ENCODE peak calls at places on chromosomes 5 and 9, in ten cellular contexts. One of them, this sample, is unnamed.

GRCh38 chr5:43152946-43153345 is 32.2 kb downstream of the ZNF131 start:
- DNase-seq in ACHN: no peak
- DNase-seq in bronchial epithelial cell: no peak
- DNase-seq in H7: no peak
- DNase-seq in endothelial cell: no peak
- DNase-seq in ELF-1: no peak
- DNase-seq in NCI-H1417: no peak
- DNase-seq in tibial artery: no peak
- DNase-seq in fibroblast of mammary gland: peak
- DNase-seq in HEK293T: no peak
- DNase-seq in this sample: no peak

GRCh38 chr9:86741311-86742215 is 205.7 kb downstream of the GAS1 start:
- DNase-seq in tibial artery: no peak
- DNase-seq in H7: no peak
- DNase-seq in NCI-H1417: no peak
- DNase-seq in endothelial cell: no peak
- DNase-seq in fibroblast of mammary gland: peak
- DNase-seq in ELF-1: peak
- DNase-seq in HEK293T: peak
- DNase-seq in ACHN: no peak
- DNase-seq in bronchial epithelial cell: peak
- DNase-seq in this sample: no peak

GRCh38 chr5:120466337-120467006 is 2.4 kb downstream of the PRR16 start:
- DNase-seq in fibroblast of mammary gland: no peak
- DNase-seq in ACHN: no peak
- DNase-seq in endothelial cell: no peak
- DNase-seq in HEK293T: no peak
- DNase-seq in H7: no peak
- DNase-seq in NCI-H1417: no peak
- DNase-seq in bronchial epithelial cell: no peak
- DNase-seq in tibial artery: no peak
- DNase-seq in ELF-1: no peak
- DNase-seq in this sample: no peak

GRCh38 chr5:163815240-163815791 is 309.9 kb downstream of the MAT2B start:
- DNase-seq in endothelial cell: no peak
- DNase-seq in H7: no peak
- DNase-seq in ELF-1: no peak
- DNase-seq in fibroblast of mammary gland: no peak
- DNase-seq in ACHN: no peak
- DNase-seq in bronchial epithelial cell: no peak
- DNase-seq in tibial artery: no peak
- DNase-seq in HEK293T: no peak
- DNase-seq in NCI-H1417: no peak
- DNase-seq in this sample: no peak

GRCh38 chr5:1550287-1551076 is 26.7 kb upstream of the LPCAT1 start:
- DNase-seq in fibroblast of mammary gland: no peak
- DNase-seq in ELF-1: peak
- DNase-seq in endothelial cell: no peak
- DNase-seq in ACHN: no peak
- DNase-seq in HEK293T: no peak
- DNase-seq in NCI-H1417: no peak
- DNase-seq in bronchial epithelial cell: no peak
- DNase-seq in H7: no peak
- DNase-seq in tibial artery: no peak
- DNase-seq in this sample: no peak

GRCh38 chr5:120447706-120448239 is 16.3 kb upstream of the PRR16 start:
- DNase-seq in H7: no peak
- DNase-seq in fibroblast of mammary gland: peak
- DNase-seq in endothelial cell: no peak
- DNase-seq in ACHN: peak
- DNase-seq in ELF-1: no peak
- DNase-seq in HEK293T: no peak
- DNase-seq in bronchial epithelial cell: peak
- DNase-seq in tibial artery: no peak
- DNase-seq in NCI-H1417: no peak
- DNase-seq in this sample: no peak

GRCh38 chr5:55159763-55160492 is at the start of gene GPX8:
- DNase-seq in endothelial cell: peak
- DNase-seq in ACHN: peak
- DNase-seq in H7: peak
- DNase-seq in tibial artery: no peak
- DNase-seq in bronchial epithelial cell: peak
- DNase-seq in ELF-1: peak
- DNase-seq in fibroblast of mammary gland: peak
- DNase-seq in NCI-H1417: peak
- DNase-seq in HEK293T: peak
- DNase-seq in this sample: peak

GRCh38 chr5:143153332-143154119 is 250.0 kb downstream of the NR3C1 start:
- DNase-seq in endothelial cell: no peak
- DNase-seq in ACHN: no peak
- DNase-seq in HEK293T: no peak
- DNase-seq in NCI-H1417: no peak
- DNase-seq in bronchial epithelial cell: no peak
- DNase-seq in ELF-1: no peak
- DNase-seq in fibroblast of mammary gland: peak
- DNase-seq in tibial artery: peak
- DNase-seq in H7: no peak
- DNase-seq in this sample: no peak

GRCh38 chr5:37601163-37601562 is 222.0 kb downstream of the WDR70 start:
- DNase-seq in tibial artery: no peak
- DNase-seq in H7: no peak
- DNase-seq in bronchial epithelial cell: no peak
- DNase-seq in fibroblast of mammary gland: no peak
- DNase-seq in HEK293T: no peak
- DNase-seq in ACHN: no peak
- DNase-seq in endothelial cell: no peak
- DNase-seq in ELF-1: no peak
- DNase-seq in NCI-H1417: no peak
- DNase-seq in this sample: no peak

GRCh38 chr9:126299706-126300276 is 26.8 kb upstream of the MVB12B start:
- DNase-seq in bronchial epithelial cell: peak
- DNase-seq in HEK293T: no peak
- DNase-seq in fibroblast of mammary gland: peak
- DNase-seq in H7: no peak
- DNase-seq in endothelial cell: no peak
- DNase-seq in tibial artery: no peak
- DNase-seq in ACHN: no peak
- DNase-seq in ELF-1: no peak
- DNase-seq in NCI-H1417: no peak
- DNase-seq in this sample: no peak

GRCh38 chr5:63145167-63145566 is 566.5 kb downstream of the LRRC70 start:
- DNase-seq in ACHN: no peak
- DNase-seq in tibial artery: peak
- DNase-seq in ELF-1: no peak
- DNase-seq in fibroblast of mammary gland: peak
- DNase-seq in H7: no peak
- DNase-seq in endothelial cell: no peak
- DNase-seq in bronchial epithelial cell: no peak
- DNase-seq in NCI-H1417: no peak
- DNase-seq in HEK293T: no peak
- DNase-seq in this sample: no peak

GRCh38 chr5:76582252-76583162 is 40.7 kb downstream of the F2RL2 start:
- DNase-seq in bronchial epithelial cell: peak
- DNase-seq in H7: no peak
- DNase-seq in NCI-H1417: no peak
- DNase-seq in fibroblast of mammary gland: no peak
- DNase-seq in endothelial cell: no peak
- DNase-seq in tibial artery: no peak
- DNase-seq in HEK293T: no peak
- DNase-seq in ACHN: no peak
- DNase-seq in ELF-1: no peak
- DNase-seq in this sample: no peak

GRCh38 chr5:125190232-125191051 is 444.0 kb upstream of the ZNF608 start:
- DNase-seq in ACHN: no peak
- DNase-seq in H7: no peak
- DNase-seq in ELF-1: peak
- DNase-seq in NCI-H1417: no peak
- DNase-seq in endothelial cell: no peak
- DNase-seq in fibroblast of mammary gland: no peak
- DNase-seq in HEK293T: peak
- DNase-seq in bronchial epithelial cell: peak
- DNase-seq in tibial artery: no peak
- DNase-seq in this sample: no peak

This sample was measured in H9.